ENCODE peak calls at places on chromosomes 4 and X, in six cellular contexts. One of them, this sample, is unnamed.

GRCh38 chrX:107480272-107480671 is 30.8 kb downstream of the FRMPD3 start:
- DNase-seq in HL-60: no peak
- DNase-seq in heart left ventricle: no peak
- DNase-seq in A549: no peak
- DNase-seq in esophagus squamous epithelium: no peak
- DNase-seq in ascending aorta: no peak
- DNase-seq in this sample: no peak

GRCh38 chrX:22742174-22742573 is 257.6 kb upstream of the DDX53 start:
- DNase-seq in esophagus squamous epithelium: no peak
- DNase-seq in A549: no peak
- DNase-seq in ascending aorta: no peak
- DNase-seq in heart left ventricle: no peak
- DNase-seq in HL-60: no peak
- DNase-seq in this sample: no peak

GRCh38 chrX:56368962-56369361 is 136.8 kb downstream of the KLF8 start:
- DNase-seq in esophagus squamous epithelium: no peak
- DNase-seq in heart left ventricle: no peak
- DNase-seq in A549: no peak
- DNase-seq in HL-60: no peak
- DNase-seq in ascending aorta: no peak
- DNase-seq in this sample: no peak

GRCh38 chr4:8281519-8282133 is 12.1 kb downstream of the HTRA3 start:
- DNase-seq in heart left ventricle: peak; percentile 66
- DNase-seq in A549: no peak
- DNase-seq in esophagus squamous epithelium: no peak
- DNase-seq in HL-60: no peak
- DNase-seq in ascending aorta: peak; percentile 82
- DNase-seq in this sample: peak; percentile 38

GRCh38 chr4:27888523-27888922 is 1027.9 kb downstream of the STIM2 start:
- DNase-seq in HL-60: no peak
- DNase-seq in heart left ventricle: no peak
- DNase-seq in ascending aorta: no peak
- DNase-seq in esophagus squamous epithelium: no peak
- DNase-seq in A549: no peak
- DNase-seq in this sample: no peak

GRCh38 chr4:121484633-121485032 is 103.8 kb upstream of the QRFPR start:
- DNase-seq in ascending aorta: no peak
- DNase-seq in HL-60: peak; percentile 19
- DNase-seq in A549: peak; percentile 3
- DNase-seq in heart left ventricle: no peak
- DNase-seq in esophagus squamous epithelium: no peak
- DNase-seq in this sample: peak; percentile 21

GRCh38 chr4:58515206-58515605 is 1405.0 kb upstream of the IGFBP7 start:
- DNase-seq in esophagus squamous epithelium: no peak
- DNase-seq in A549: no peak
- DNase-seq in HL-60: no peak
- DNase-seq in ascending aorta: no peak
- DNase-seq in heart left ventricle: no peak
- DNase-seq in this sample: no peak

GRCh38 chr4:10728016-10728415 is 43.4 kb upstream of the CLNK start:
- DNase-seq in heart left ventricle: no peak
- DNase-seq in esophagus squamous epithelium: no peak
- DNase-seq in ascending aorta: no peak
- DNase-seq in A549: no peak
- DNase-seq in HL-60: no peak
- DNase-seq in this sample: no peak

GRCh38 chrX:153576961-153577360 is 22.0 kb downstream of the CCNQ start:
- DNase-seq in heart left ventricle: no peak
- DNase-seq in A549: no peak
- DNase-seq in HL-60: no peak
- DNase-seq in ascending aorta: no peak
- DNase-seq in esophagus squamous epithelium: no peak
- DNase-seq in this sample: no peak

GRCh38 chr4:725368-726234 is 20.0 kb downstream of the PCGF3 start:
- DNase-seq in ascending aorta: no peak
- DNase-seq in A549: no peak
- DNase-seq in heart left ventricle: no peak
- DNase-seq in HL-60: no peak
- DNase-seq in esophagus squamous epithelium: no peak
- DNase-seq in this sample: no peak

GRCh38 chrX:151174581-151175282 is 1.7 kb upstream of the GPR50 start:
- DNase-seq in HL-60: no peak
- DNase-seq in heart left ventricle: no peak
- DNase-seq in A549: no peak
- DNase-seq in esophagus squamous epithelium: no peak
- DNase-seq in ascending aorta: no peak
- DNase-seq in this sample: no peak

GRCh38 chr4:188976644-188977115 is 837.4 kb downstream of the TRIML1 start:
- DNase-seq in esophagus squamous epithelium: no peak
- DNase-seq in heart left ventricle: no peak
- DNase-seq in HL-60: no peak
- DNase-seq in A549: no peak
- DNase-seq in ascending aorta: no peak
- DNase-seq in this sample: no peak

GRCh38 chrX:21153503-21153902 is 220.7 kb upstream of the CNKSR2 start:
- DNase-seq in A549: no peak
- DNase-seq in esophagus squamous epithelium: no peak
- DNase-seq in HL-60: no peak
- DNase-seq in ascending aorta: no peak
- DNase-seq in heart left ventricle: peak; percentile 52
- DNase-seq in this sample: no peak

GRCh38 chr4:176780995-176781738 is 11.6 kb downstream of the VEGFC start:
- DNase-seq in HL-60: no peak
- DNase-seq in heart left ventricle: no peak
- DNase-seq in A549: no peak
- DNase-seq in ascending aorta: no peak
- DNase-seq in esophagus squamous epithelium: no peak
- DNase-seq in this sample: no peak

GRCh38 chr4:6461301-6462165 is 10.9 kb downstream of the PPP2R2C start:
- DNase-seq in ascending aorta: peak; percentile 25
- DNase-seq in HL-60: no peak
- DNase-seq in heart left ventricle: no peak
- DNase-seq in esophagus squamous epithelium: no peak
- DNase-seq in A549: no peak
- DNase-seq in this sample: no peak

GRCh38 chrX:16708016-16708415 is 4.5 kb downstream of the CTPS2 start:
- DNase-seq in HL-60: no peak
- DNase-seq in esophagus squamous epithelium: no peak
- DNase-seq in ascending aorta: no peak
- DNase-seq in heart left ventricle: no peak
- DNase-seq in A549: no peak
- DNase-seq in this sample: no peak

GRCh38 chrX:132953358-132953757 is 5.1 kb downstream of the HS6ST2 start:
- DNase-seq in HL-60: no peak
- DNase-seq in A549: no peak
- DNase-seq in esophagus squamous epithelium: no peak
- DNase-seq in heart left ventricle: no peak
- DNase-seq in ascending aorta: no peak
- DNase-seq in this sample: no peak

GRCh38 chr4:169345207-169345788 is 74.5 kb upstream of the SH3RF1 start:
- DNase-seq in esophagus squamous epithelium: no peak
- DNase-seq in heart left ventricle: no peak
- DNase-seq in ascending aorta: no peak
- DNase-seq in HL-60: no peak
- DNase-seq in A549: peak; percentile 5
- DNase-seq in this sample: no peak

GRCh38 chr4:108303488-108304177 is 134.9 kb upstream of the LEF1 start:
- DNase-seq in esophagus squamous epithelium: no peak
- DNase-seq in ascending aorta: no peak
- DNase-seq in HL-60: no peak
- DNase-seq in A549: no peak
- DNase-seq in heart left ventricle: no peak
- DNase-seq in this sample: no peak

GRCh38 chr4:142500966-142501365 is 345.1 kb downstream of the INPP4B start:
- DNase-seq in heart left ventricle: no peak
- DNase-seq in A549: no peak
- DNase-seq in ascending aorta: no peak
- DNase-seq in esophagus squamous epithelium: no peak
- DNase-seq in HL-60: no peak
- DNase-seq in this sample: no peak

GRCh38 chr4:142493255-142493976 is 352.7 kb downstream of the INPP4B start:
- DNase-seq in ascending aorta: no peak
- DNase-seq in heart left ventricle: no peak
- DNase-seq in esophagus squamous epithelium: no peak
- DNase-seq in A549: no peak
- DNase-seq in HL-60: no peak
- DNase-seq in this sample: no peak

DNA sequence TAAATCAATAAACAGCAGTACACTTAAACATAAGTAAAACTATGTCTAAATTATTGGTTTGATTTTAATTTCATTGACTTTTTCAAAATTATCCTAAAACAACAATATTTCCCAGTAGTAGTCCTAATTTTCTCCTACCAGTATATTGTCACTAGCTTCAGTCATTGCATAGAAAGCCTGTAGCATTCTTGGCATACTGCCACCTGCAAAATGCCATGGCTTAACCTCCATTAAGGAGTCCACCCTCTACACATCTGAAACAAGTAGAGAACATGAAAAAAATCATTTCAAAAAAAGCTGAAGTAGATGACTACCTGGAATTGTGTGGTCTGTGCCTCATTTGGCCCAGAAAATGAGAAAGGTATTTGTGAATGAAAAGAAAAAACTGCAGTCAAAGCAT is 348.5 kb downstream of the INPP4B start:
- DNase-seq in ascending aorta: no peak
- DNase-seq in heart left ventricle: no peak
- DNase-seq in esophagus squamous epithelium: no peak
- DNase-seq in A549: no peak
- DNase-seq in HL-60: no peak
- DNase-seq in this sample: no peak
- H3K27ac ChIP-seq in ascending aorta: no peak overlapping the region
- H3K27ac ChIP-seq in heart left ventricle: no peak overlapping the region
- H3K27ac ChIP-seq in esophagus squamous epithelium: no peak overlapping the region
- H3K27ac ChIP-seq in A549: no peak overlapping the region
- H3K27ac ChIP-seq in HL-60: no peak overlapping the region
- H3K27ac ChIP-seq in this sample: no peak overlapping the region

DNA sequence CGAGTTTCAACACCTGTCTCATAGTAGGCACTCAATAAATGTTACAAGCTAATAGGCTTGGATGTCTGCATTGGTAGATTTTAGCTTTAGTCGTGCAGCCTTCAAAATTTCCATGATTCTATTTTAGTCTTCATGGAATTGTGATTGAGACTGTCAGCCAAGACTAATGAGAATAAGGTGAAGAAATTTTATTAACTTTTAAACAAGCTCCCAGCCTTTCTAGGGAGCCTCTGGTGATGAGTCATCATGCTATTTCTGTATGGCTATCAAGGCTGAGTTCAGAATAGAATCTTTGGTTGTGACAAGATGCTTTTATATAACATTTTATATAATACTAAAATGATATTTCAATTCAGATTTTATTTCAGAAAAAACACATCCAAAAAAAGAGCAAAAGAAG is 685.8 kb downstream of the GABRG1 start:
- DNase-seq in A549: no peak
- DNase-seq in esophagus squamous epithelium: no peak
- DNase-seq in heart left ventricle: no peak
- DNase-seq in HL-60: no peak
- DNase-seq in ascending aorta: no peak
- DNase-seq in this sample: no peak
- H3K27ac ChIP-seq in A549: no peak overlapping the region
- H3K27ac ChIP-seq in esophagus squamous epithelium: no peak overlapping the region
- H3K27ac ChIP-seq in heart left ventricle: no peak overlapping the region
- H3K27ac ChIP-seq in HL-60: no peak overlapping the region
- H3K27ac ChIP-seq in ascending aorta: no peak overlapping the region
- H3K27ac ChIP-seq in this sample: no peak overlapping the region

GRCh38 chrX:41922694-41923171 is 621 bp downstream of the CASK start:
- DNase-seq in heart left ventricle: peak; percentile 32
- DNase-seq in HL-60: no peak
- DNase-seq in esophagus squamous epithelium: no peak
- DNase-seq in ascending aorta: peak; percentile 65
- DNase-seq in A549: peak; percentile 17
- DNase-seq in this sample: no peak

GRCh38 chrX:41923257-41923924 is at the start of gene CASK:
- DNase-seq in esophagus squamous epithelium: peak; percentile 47
- DNase-seq in heart left ventricle: peak; percentile 92
- DNase-seq in ascending aorta: peak; percentile 95
- DNase-seq in A549: peak; percentile 52
- DNase-seq in HL-60: peak; percentile 68
- DNase-seq in this sample: peak; percentile 76

GRCh38 chrX:41922125-41922521 is 1.2 kb downstream of the CASK start:
- DNase-seq in HL-60: no peak
- DNase-seq in esophagus squamous epithelium: no peak
- DNase-seq in ascending aorta: no peak
- DNase-seq in A549: no peak
- DNase-seq in heart left ventricle: no peak
- DNase-seq in this sample: no peak

GRCh38 chrX:41919870-41920269 is 3.5 kb downstream of the CASK start:
- DNase-seq in esophagus squamous epithelium: no peak
- DNase-seq in HL-60: no peak
- DNase-seq in ascending aorta: no peak
- DNase-seq in heart left ventricle: no peak
- DNase-seq in A549: no peak
- DNase-seq in this sample: no peak

GRCh38 chrX:41921492-41922124 is 1.7 kb downstream of the CASK start:
- DNase-seq in esophagus squamous epithelium: no peak
- DNase-seq in HL-60: peak; percentile 58
- DNase-seq in heart left ventricle: no peak
- DNase-seq in ascending aorta: no peak
- DNase-seq in A549: no peak
- DNase-seq in this sample: no peak
- H3K27ac ChIP-seq in esophagus squamous epithelium: peak overlapping the region; percentile 84
- H3K27ac ChIP-seq in HL-60: no peak overlapping the region
- H3K27ac ChIP-seq in heart left ventricle: no peak overlapping the region
- H3K27ac ChIP-seq in ascending aorta: peak overlapping the region; percentile 29
- H3K27ac ChIP-seq in A549: peak overlapping the region; percentile 98
- H3K27ac ChIP-seq in this sample: no peak overlapping the region

GRCh38 chr4:125191252-125191651 is 123.5 kb upstream of the FAT4 start:
- DNase-seq in heart left ventricle: no peak
- DNase-seq in A549: no peak
- DNase-seq in esophagus squamous epithelium: no peak
- DNase-seq in HL-60: no peak
- DNase-seq in ascending aorta: no peak
- DNase-seq in this sample: peak; percentile 45

GRCh38 chr4:125181804-125182203 is 133.0 kb upstream of the FAT4 start:
- DNase-seq in heart left ventricle: no peak
- DNase-seq in HL-60: no peak
- DNase-seq in ascending aorta: no peak
- DNase-seq in esophagus squamous epithelium: no peak
- DNase-seq in A549: no peak
- DNase-seq in this sample: no peak

GRCh38 chr4:125187221-125187620 is 127.5 kb upstream of the FAT4 start:
- DNase-seq in heart left ventricle: no peak
- DNase-seq in A549: no peak
- DNase-seq in esophagus squamous epithelium: no peak
- DNase-seq in ascending aorta: no peak
- DNase-seq in HL-60: no peak
- DNase-seq in this sample: peak; percentile 13

DNA sequence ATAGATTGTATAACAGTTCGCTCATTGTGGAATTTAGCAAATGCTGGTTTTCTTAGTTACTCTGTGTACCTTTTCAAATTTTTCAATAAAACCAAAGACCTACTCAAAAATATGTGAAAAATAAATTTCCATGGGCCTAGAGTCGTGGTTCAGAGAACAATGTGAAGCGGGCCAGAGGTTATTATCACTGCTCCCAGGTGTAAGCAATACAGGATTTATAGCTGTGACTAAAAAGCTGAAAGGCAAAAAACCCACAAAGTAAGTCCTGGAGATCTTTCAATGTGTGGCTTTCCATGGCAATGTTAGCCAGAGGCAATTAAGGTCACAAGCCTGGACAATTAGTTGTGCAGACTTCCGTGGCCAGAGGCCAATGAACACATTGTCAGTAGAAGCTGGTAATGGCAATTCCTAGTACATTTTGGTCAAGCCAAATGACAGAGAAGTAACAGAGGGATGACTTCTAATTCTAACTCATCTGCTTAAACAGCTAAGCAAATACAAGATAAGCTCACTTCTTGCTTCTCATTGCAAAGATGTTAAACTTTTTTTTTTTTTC is 127.1 kb upstream of the FAT4 start:
- DNase-seq in A549: no peak
- DNase-seq in heart left ventricle: peak; percentile 27
- DNase-seq in HL-60: no peak
- DNase-seq in esophagus squamous epithelium: no peak
- DNase-seq in ascending aorta: no peak
- DNase-seq in this sample: no peak
- H3K27ac ChIP-seq in A549: no peak overlapping the region
- H3K27ac ChIP-seq in heart left ventricle: no peak overlapping the region
- H3K27ac ChIP-seq in HL-60: no peak overlapping the region
- H3K27ac ChIP-seq in esophagus squamous epithelium: peak overlapping the region; percentile 67
- H3K27ac ChIP-seq in ascending aorta: no peak overlapping the region
- H3K27ac ChIP-seq in this sample: no peak overlapping the region

This sample was measured in AG04450.